ENCODE peak calls at places on chromosomes 1 and 21, in nine cellular contexts. F, Y, W, D, X, A, Z, B and K are unnamed samples.

GRCh38 chr1:234969011-234969441 is 159.6 kb downstream of the TOMM20 start:
- DNase-seq in Z (no peak), D (peak; percentile 18), X (peak; percentile 70), F (no peak), A (no peak), W (no peak), Y (no peak), B (no peak), K (no peak)

GRCh38 chr21:39463308-39463707 is 11.5 kb downstream of the SH3BGR start:
- DNase-seq in D (no peak), Y (no peak), F (no peak), Z (no peak), A (no peak), X (no peak), B (no peak), W (no peak), K (no peak)

GRCh38 chr21:45309069-45309521 is 21.4 kb upstream of the POFUT2 start:
- DNase-seq in F (peak; percentile 47), Y (peak; percentile 66), D (peak; percentile 60), W (peak; percentile 39), Z (peak; percentile 65), X (peak; percentile 82), B (no peak), A (peak; percentile 72), K (no peak)

GRCh38 chr1:104125226-104125625 is 375.5 kb downstream of the AMY1C start:
- DNase-seq in B (no peak), D (no peak), A (no peak), W (no peak), Z (no peak), X (no peak), Y (no peak), F (no peak), K (no peak)

GRCh38 chr1:193540511-193540910 is 354.1 kb upstream of the B3GALT2 start:
- DNase-seq in Y (no peak), A (no peak), Z (no peak), D (no peak), F (no peak), X (no peak), W (no peak), B (no peak), K (no peak)

GRCh38 chr1:42929434-42930177 is 29.1 kb downstream of the SLC2A1 start:
- DNase-seq in B (no peak), X (no peak), Z (no peak), A (no peak), Y (no peak), W (no peak), D (no peak), F (no peak), K (no peak)

GRCh38 chr1:115088115-115088794 is 1.0 kb downstream of the TSPAN2 start:
- DNase-seq in D (no peak), W (no peak), F (no peak), B (no peak), A (no peak), Y (no peak), X (no peak), Z (no peak), K (no peak)

GRCh38 chr1:241702436-241702835 is 50.4 kb downstream of the WDR64 start:
- DNase-seq in A (peak; percentile 84), D (no peak), Y (no peak), X (no peak), W (peak; percentile 56), Z (no peak), F (no peak), B (no peak), K (peak; percentile 32)

GRCh38 chr1:168803696-168804510 is 74.9 kb upstream of the DPT start:
- DNase-seq in X (peak; percentile 85), F (no peak), W (no peak), A (no peak), Z (peak; percentile 40), B (no peak), D (peak; percentile 20), Y (no peak), K (no peak)

GRCh38 chr1:37862330-37862729 is 2.9 kb upstream of the MTF1 start:
- DNase-seq in Y (no peak), D (no peak), Z (no peak), B (no peak), X (no peak), F (no peak), A (peak; percentile 44), W (no peak), K (no peak)

GRCh38 chr1:154837679-154838171 is 32.4 kb downstream of the KCNN3 start:
- DNase-seq in X (no peak), Y (no peak), W (no peak), A (no peak), D (peak; percentile 22), F (peak; percentile 56), B (peak; percentile 32), Z (peak; percentile 39), K (no peak)

GRCh38 chr1:210288106-210288505 is 40.6 kb upstream of the HHAT start:
- DNase-seq in B (no peak), D (no peak), Y (no peak), F (no peak), Z (no peak), A (no peak), X (no peak), W (no peak), K (no peak)

GRCh38 chr1:167554028-167554779 is 642 bp upstream of the CREG1 start:
- DNase-seq in X (peak; percentile 39), Y (no peak), B (no peak), Z (no peak), F (no peak), W (no peak), A (no peak), D (no peak), K (no peak)

GRCh38 chr1:181083842-181084605 is 4.5 kb upstream of the IER5 start:
- DNase-seq in W (peak; percentile 62), F (peak; percentile 62), A (peak; percentile 68), B (peak; percentile 60), X (peak; percentile 69), Z (peak; percentile 60), Y (peak; percentile 65), D (peak; percentile 82), K (no peak)

GRCh38 chr1:39576016-39576657 is 453 bp downstream of the PABPC4 start:
- DNase-seq in W (peak; percentile 11), D (peak; percentile 34), B (no peak), Y (peak; percentile 47), X (peak; percentile 76), F (peak; percentile 30), A (no peak), Z (peak; percentile 37), K (no peak)

DNA sequence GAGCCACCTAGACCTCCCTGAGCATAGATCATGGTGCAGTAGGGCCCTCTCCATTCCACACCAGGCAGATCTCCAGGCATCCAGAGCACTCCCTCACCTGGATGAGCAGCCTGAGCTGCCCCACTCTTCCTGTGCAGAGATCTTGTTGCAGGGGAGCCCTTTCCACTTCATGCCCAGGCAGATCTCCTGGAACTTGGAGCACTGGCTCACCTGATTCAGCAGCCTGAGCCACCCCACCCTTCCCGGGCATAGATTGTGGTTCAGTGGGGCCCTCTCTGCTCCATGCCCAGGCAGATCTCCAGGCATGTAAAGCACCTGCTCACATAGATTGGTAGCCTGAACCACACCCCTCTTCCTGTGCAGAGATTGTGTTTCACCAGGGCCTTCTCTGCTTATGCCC is 78.0 kb downstream of the SEC16B start:
- DNase-seq in F (no peak), B (no peak), Y (no peak), X (no peak), D (no peak), A (no peak), Z (no peak), W (no peak), K (no peak)
- H3K4me3 ChIP-seq in F (no peak overlapping the region), B (no peak overlapping the region), Y (no peak overlapping the region), X (no peak overlapping the region), D (no peak overlapping the region), A (no peak overlapping the region), Z (no peak overlapping the region), W (no peak overlapping the region), K (no peak overlapping the region)

DNA sequence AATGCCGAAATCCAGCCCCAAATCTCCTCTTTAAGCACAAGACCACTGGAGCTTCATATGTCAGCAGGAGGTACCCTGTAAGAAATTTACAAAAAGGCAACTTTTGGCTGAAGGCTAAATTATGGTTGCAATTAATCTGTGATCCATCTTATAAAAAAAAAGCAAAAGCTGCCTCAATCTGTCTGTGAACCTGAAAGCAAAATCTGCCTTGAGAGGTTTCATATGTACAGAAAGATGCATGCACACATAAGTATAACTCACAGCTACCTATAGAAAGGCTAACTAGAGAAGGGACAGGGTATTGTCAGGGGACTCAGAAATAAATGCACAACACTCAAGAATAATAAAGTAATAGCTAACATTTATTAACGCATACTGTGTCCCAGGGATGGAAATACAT is 964.2 kb upstream of the ADGRL2 start:
- DNase-seq in Y (no peak), A (no peak), Z (no peak), W (no peak), D (no peak), X (no peak), B (no peak), F (no peak), K (no peak)
- TF ChIP-seq CTCF in Y (no peak), A (no peak), Z (no peak), W (no peak), D (no peak), X (no peak), B (no peak), F (no peak), K (no peak)

GRCh38 chr1:7683521-7683920 is 87.6 kb upstream of the VAMP3 start:
- DNase-seq in A (no peak), Z (no peak), Y (no peak), W (no peak), X (no peak), B (no peak), F (no peak), D (no peak), K (no peak)

GRCh38 chr1:7679159-7679872 is 91.8 kb upstream of the VAMP3 start:
- DNase-seq in X (no peak), W (no peak), F (no peak), A (no peak), D (no peak), B (no peak), Z (no peak), Y (peak; percentile 10), K (no peak)

GRCh38 chr1:7680791-7681165 is 90.3 kb upstream of the VAMP3 start:
- DNase-seq in Z (peak; percentile 38), Y (no peak), W (peak; percentile 2), X (peak; percentile 81), B (no peak), A (no peak), F (no peak), D (no peak), K (no peak)

GRCh38 chr1:7679873-7680790 is 91.0 kb upstream of the VAMP3 start:
- DNase-seq in Z (peak; percentile 58), W (peak; percentile 14), Y (peak; percentile 47), B (no peak), F (peak; percentile 45), D (peak; percentile 21), A (no peak), X (peak; percentile 67), K (no peak)

GRCh38 chr1:7681401-7681800 is 89.7 kb upstream of the VAMP3 start:
- DNase-seq in A (no peak), Z (no peak), F (no peak), X (no peak), D (no peak), Y (no peak), B (no peak), W (no peak), K (no peak)
- H3K4me3 ChIP-seq in A (no peak overlapping the region), Z (no peak overlapping the region), F (no peak overlapping the region), X (no peak overlapping the region), D (no peak overlapping the region), Y (no peak overlapping the region), B (no peak overlapping the region), W (no peak overlapping the region), K (no peak overlapping the region)

DNA sequence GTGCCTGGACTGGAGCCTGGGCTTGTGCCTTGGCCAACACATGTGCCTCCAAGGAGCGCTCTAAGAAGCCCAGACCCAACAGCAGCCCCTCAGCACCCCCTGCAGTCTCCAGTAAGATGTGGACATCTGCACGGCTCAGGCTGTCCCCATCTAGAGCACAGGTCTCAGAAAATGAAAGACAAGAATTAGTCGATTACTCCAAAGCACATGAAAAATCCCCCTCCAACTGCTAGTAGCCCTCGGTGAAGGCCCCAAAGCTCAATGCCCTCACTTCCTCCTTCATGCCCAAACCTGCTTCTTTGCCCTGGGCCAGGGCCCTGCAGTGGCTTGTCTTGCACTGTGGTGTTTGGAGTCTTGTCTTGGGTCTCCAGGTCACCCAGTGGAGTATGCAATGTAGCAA is 21.9 kb upstream of the ERO1B start:
- DNase-seq in X (peak; percentile 23), B (no peak), A (no peak), Z (no peak), F (no peak), D (no peak), W (no peak), Y (no peak), K (no peak)
- TF ChIP-seq CTCF in X (no peak), B (no peak), A (no peak), Z (no peak), F (no peak), D (no peak), W (no peak), Y (no peak), K (no peak)